ENCODE peak calls at places on chromosomes 12 and 14, in four cellular contexts. B is fibroblast of the aortic adventitia, K is tibial artery, Q is MM.1S. J is an unnamed sample.

GRCh38 chr12:84270470-84271140 is 642.0 kb downstream of the SLC6A15 start:
- DNase-seq in B (no peak), K (no peak), Q (no peak), J (no peak)

GRCh38 chr14:52279405-52279804 is 11.9 kb downstream of the PTGDR start:
- DNase-seq in B (peak; percentile 88), K (no peak), Q (no peak), J (no peak)

GRCh38 chr12:103834897-103835390 is 6.1 kb downstream of the NT5DC3 start:
- DNase-seq in B (no peak), K (no peak), Q (no peak), J (no peak)

GRCh38 chr14:74469548-74470518 is 23.3 kb downstream of the NPC2 start:
- DNase-seq in B (no peak), K (peak; percentile 73), Q (no peak), J (no peak)

GRCh38 chr12:46217686-46218508 is 50.9 kb downstream of the SLC38A1 start:
- DNase-seq in B (no peak), K (no peak), Q (peak; percentile 72), J (no peak)

GRCh38 chr12:94261781-94262180 is 113.4 kb downstream of the PLXNC1 start:
- DNase-seq in B (peak; percentile 65), K (no peak), Q (no peak), J (no peak)

GRCh38 chr14:101707285-101707842 is 54.1 kb upstream of the PPP2R5C start:
- DNase-seq in B (peak; percentile 94), K (no peak), Q (peak; percentile 61), J (no peak)

GRCh38 chr14:52792097-52792415 is 649 bp upstream of the GNPNAT1 start:
- DNase-seq in B (no peak), K (no peak), Q (no peak), J (no peak)

GRCh38 chr12:97801471-97802045 is 339.0 kb downstream of the RMST start:
- DNase-seq in B (no peak), K (no peak), Q (no peak), J (no peak)

GRCh38 chr12:80400591-80400991 is 43.4 kb upstream of the PTPRQ start:
- DNase-seq in B (no peak), K (no peak), Q (no peak), J (no peak)

GRCh38 chr14:77892381-77892871 is 92.5 kb downstream of the ADCK1 start:
- DNase-seq in B (peak; percentile 51), K (no peak), Q (no peak), J (no peak)

GRCh38 chr12:26872623-26873022 is 39.6 kb upstream of the ITPR2 start:
- DNase-seq in B (no peak), K (no peak), Q (no peak), J (no peak)

GRCh38 chr14:93103392-93104080 is 12.2 kb downstream of the ITPK1 start:
- DNase-seq in B (peak; percentile 8), K (no peak), Q (peak; percentile 74), J (no peak)

GRCh38 chr14:94885481-94886155 is 115.7 kb upstream of the GSC start:
- DNase-seq in B (no peak), K (no peak), Q (no peak), J (no peak)

GRCh38 chr12:1593232-1594044 is 943 bp downstream of the FBXL14 start:
- DNase-seq in B (no peak), K (peak; percentile 76), Q (peak; percentile 75), J (no peak)

GRCh38 chr14:98704441-98704840 is 567.6 kb downstream of the BCL11B start:
- DNase-seq in B (no peak), K (no peak), Q (no peak), J (no peak)

GRCh38 chr12:91577586-91578539 is 395.2 kb upstream of the DCN start:
- DNase-seq in B (peak; percentile 53), K (no peak), Q (peak; percentile 46), J (no peak)

GRCh38 chr12:24839268-24839791 is 109.6 kb downstream of the BCAT1 start:
- DNase-seq in B (peak; percentile 25), K (no peak), Q (no peak), J (no peak)

GRCh38 chr14:34380446-34380845 is 81.6 kb downstream of the SPTSSA start:
- DNase-seq in B (no peak), K (no peak), Q (no peak), J (no peak)

GRCh38 chr12:132610051-132610759 is at the start of gene LRCOL1:
- DNase-seq in B (peak; percentile 70), K (no peak), Q (no peak), J (no peak)

GRCh38 chr12:52822771-52823510 is 9.0 kb upstream of the KRT4 start:
- DNase-seq in B (no peak), K (no peak), Q (no peak), J (no peak)

GRCh38 chr12:94148841-94149780 is 734 bp downstream of the PLXNC1 start:
- DNase-seq in B (no peak), K (no peak), Q (peak; percentile 70), J (no peak)

GRCh38 chr12:13156277-13156676 is 40.2 kb upstream of the EMP1 start:
- DNase-seq in B (peak; percentile 66), K (no peak), Q (no peak), J (no peak)

GRCh38 chr12:32305163-32305562 is 94.2 kb upstream of the FGD4 start:
- DNase-seq in B (peak; percentile 78), K (no peak), Q (peak; percentile 58), J (no peak)

GRCh38 chr14:95875831-95876768 is 532 bp upstream of the TUNAR start:
- DNase-seq in B (no peak), K (no peak), Q (no peak), J (no peak)

GRCh38 chr12:40226652-40227051 is 1.9 kb downstream of the LRRK2 start:
- DNase-seq in B (peak; percentile 93), K (peak; percentile 80), Q (no peak), J (no peak)

GRCh38 chr14:75689012-75689411 is 28.0 kb downstream of the TTLL5 start:
- DNase-seq in B (peak; percentile 75), K (no peak), Q (no peak), J (no peak)

GRCh38 chr14:50726372-50727107 is 58.4 kb upstream of the SAV1 start:
- DNase-seq in B (peak; percentile 82), K (no peak), Q (no peak), J (no peak)

GRCh38 chr12:62778187-62778586 is 156.8 kb downstream of the PPM1H start:
- DNase-seq in B (no peak), K (no peak), Q (no peak), J (no peak)

GRCh38 chr12:102118874-102119273 is 1.0 kb downstream of the NUP37 start:
- DNase-seq in B (no peak), K (no peak), Q (no peak), J (no peak)

GRCh38 chr12:121894633-121895032 is 6.0 kb downstream of the PSMD9 start:
- DNase-seq in B (peak; percentile 68), K (no peak), Q (no peak), J (no peak)
- TF ChIP-seq CTCF in B (peak; percentile 45), K (no peak), Q (no peak), J (no peak)

GRCh38 chr14:105198588-105198987 is 17.5 kb upstream of the NUDT14 start:
- DNase-seq in B (no peak), K (no peak), Q (no peak), J (no peak)
- TF ChIP-seq CTCF in B (peak; percentile 20), K (no peak), Q (no peak), J (no peak)

DNA sequence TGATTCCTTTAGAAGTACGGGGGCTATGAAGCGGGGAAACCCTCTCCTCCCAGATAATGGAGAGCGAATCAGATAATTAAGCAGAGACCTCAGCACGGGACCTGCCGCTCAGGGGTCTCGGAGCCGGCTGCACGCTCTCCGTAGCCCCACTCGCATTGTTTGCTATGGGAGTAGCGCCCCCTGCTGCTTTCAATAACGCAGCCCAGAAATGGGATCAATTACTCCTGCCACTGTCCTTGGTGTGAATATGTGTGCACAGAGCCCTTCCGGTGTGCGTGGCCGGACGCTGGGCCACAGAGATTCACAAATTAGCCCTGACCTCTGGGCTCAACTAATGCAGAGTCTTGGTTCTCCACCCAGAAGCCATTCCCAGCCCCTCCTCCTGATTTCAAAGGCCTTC is 76.4 kb upstream of the TMEM132C start:
- DNase-seq in B (no peak), K (no peak), Q (no peak), J (no peak)
- TF ChIP-seq CTCF in B (no peak), K (no peak), Q (no peak), J (no peak)

GRCh38 chr12:3363608-3364007 is 127.4 kb upstream of the PRMT8 start:
- DNase-seq in B (no peak), K (peak; percentile 48), Q (no peak), J (no peak)

GRCh38 chr12:3364226-3364625 is 126.8 kb upstream of the PRMT8 start:
- DNase-seq in B (no peak), K (no peak), Q (no peak), J (no peak)

GRCh38 chr12:3366451-3367155 is 124.4 kb upstream of the PRMT8 start:
- DNase-seq in B (no peak), K (no peak), Q (no peak), J (no peak)

GRCh38 chr12:3364661-3365264 is 126.2 kb upstream of the PRMT8 start:
- DNase-seq in B (no peak), K (no peak), Q (no peak), J (no peak)

GRCh38 chr12:3365416-3366385 is 125.3 kb upstream of the PRMT8 start:
- DNase-seq in B (no peak), K (no peak), Q (no peak), J (no peak)
- TF ChIP-seq CTCF in B (no peak), K (no peak), Q (no peak), J (no peak)

DNA sequence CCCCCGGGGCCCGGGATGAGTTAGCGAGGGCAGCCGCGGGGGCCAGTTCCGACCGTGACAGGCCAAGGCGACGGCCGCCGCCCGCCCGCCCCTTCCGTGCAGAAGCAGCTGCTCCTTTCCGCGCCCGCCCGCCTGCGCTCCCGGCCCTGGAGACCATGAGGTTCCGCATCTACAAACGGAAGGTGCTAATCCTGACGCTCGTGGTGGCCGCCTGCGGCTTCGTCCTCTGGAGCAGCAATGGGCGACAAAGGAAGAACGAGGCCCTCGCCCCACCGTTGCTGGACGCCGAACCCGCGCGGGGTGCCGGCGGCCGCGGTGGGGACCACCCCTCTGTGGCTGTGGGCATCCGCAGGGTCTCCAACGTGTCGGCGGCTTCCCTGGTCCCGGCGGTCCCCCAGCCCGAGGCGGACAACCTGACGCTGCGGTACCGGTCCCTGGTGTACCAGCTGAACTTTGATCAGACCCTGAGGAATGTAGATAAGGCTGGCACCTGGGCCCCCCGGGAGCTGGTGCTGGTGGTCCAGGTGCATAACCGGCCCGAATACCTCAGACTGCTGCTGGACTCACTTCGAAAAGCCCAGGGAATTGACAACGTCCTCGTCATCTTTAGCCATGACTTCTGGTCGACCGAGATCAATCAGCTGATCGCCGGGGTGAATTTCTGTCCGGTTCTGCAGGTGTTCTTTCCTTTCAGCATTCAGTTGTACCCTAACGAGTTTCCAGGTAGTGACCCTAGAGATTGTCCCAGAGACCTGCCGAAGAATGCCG is 699 bp downstream of the MGAT2 start:
- DNase-seq in B (peak; percentile 42), K (peak; percentile 87), Q (peak; percentile 41), J (no peak)
- TF ChIP-seq CTCF in B (no peak), K (no peak), Q (no peak), J (no peak)

GRCh38 chr12:6273209-6273928 is 37.1 kb upstream of the PLEKHG6 start:
- DNase-seq in B (no peak), K (no peak), Q (no peak), J (no peak)
- TF ChIP-seq CTCF in B (no peak), K (no peak), Q (no peak), J (no peak)

GRCh38 chr12:69284131-69284530 is 44.8 kb downstream of the CPSF6 start:
- DNase-seq in B (peak; percentile 67), K (peak; percentile 76), Q (no peak), J (peak; percentile 44)
- TF ChIP-seq CTCF in B (peak; percentile 25), K (no peak), Q (no peak), J (no peak)

J was measured in omental fat pad.